ENCODE peak calls at places on chromosomes 7 and 10, in ten cellular contexts. One of them, this sample, is unnamed.

GRCh38 chr7:69104023-69104422 is 494.3 kb upstream of the AUTS2 start:
- DNase-seq in endothelial cell: no peak
- DNase-seq in epithelial cell of proximal tubule: no peak
- DNase-seq in mammary epithelial cell: no peak
- DNase-seq in AG04450: no peak
- DNase-seq in SK-N-SH: no peak
- DNase-seq in progenitor cell of endocrine pancreas: no peak
- DNase-seq in fibroblast of villous mesenchyme: no peak
- DNase-seq in fibroblast of mammary gland: no peak
- DNase-seq in tibial nerve: no peak
- DNase-seq in this sample: no peak

GRCh38 chr10:48603421-48604038 is 1.3 kb downstream of the ARHGAP22 start:
- DNase-seq in AG04450: no peak
- DNase-seq in tibial nerve: no peak
- DNase-seq in mammary epithelial cell: no peak
- DNase-seq in progenitor cell of endocrine pancreas: no peak
- DNase-seq in SK-N-SH: no peak
- DNase-seq in fibroblast of villous mesenchyme: no peak
- DNase-seq in fibroblast of mammary gland: peak
- DNase-seq in epithelial cell of proximal tubule: no peak
- DNase-seq in endothelial cell: no peak
- DNase-seq in this sample: no peak

GRCh38 chr7:5284304-5285281 is 1.9 kb downstream of the SLC29A4 start:
- DNase-seq in AG04450: no peak
- DNase-seq in fibroblast of villous mesenchyme: peak
- DNase-seq in progenitor cell of endocrine pancreas: peak
- DNase-seq in fibroblast of mammary gland: peak
- DNase-seq in SK-N-SH: peak
- DNase-seq in endothelial cell: peak
- DNase-seq in tibial nerve: no peak
- DNase-seq in epithelial cell of proximal tubule: no peak
- DNase-seq in mammary epithelial cell: no peak
- DNase-seq in this sample: no peak

GRCh38 chr10:128172756-128173155 is 46.5 kb upstream of the MKI67 start:
- DNase-seq in fibroblast of villous mesenchyme: no peak
- DNase-seq in SK-N-SH: no peak
- DNase-seq in tibial nerve: no peak
- DNase-seq in mammary epithelial cell: no peak
- DNase-seq in endothelial cell: no peak
- DNase-seq in progenitor cell of endocrine pancreas: no peak
- DNase-seq in fibroblast of mammary gland: no peak
- DNase-seq in epithelial cell of proximal tubule: no peak
- DNase-seq in AG04450: no peak
- DNase-seq in this sample: no peak

GRCh38 chr10:34172936-34173533 is 642.1 kb downstream of the PARD3 start:
- DNase-seq in endothelial cell: no peak
- DNase-seq in progenitor cell of endocrine pancreas: no peak
- DNase-seq in mammary epithelial cell: peak
- DNase-seq in fibroblast of villous mesenchyme: peak
- DNase-seq in SK-N-SH: no peak
- DNase-seq in AG04450: no peak
- DNase-seq in fibroblast of mammary gland: peak
- DNase-seq in epithelial cell of proximal tubule: no peak
- DNase-seq in tibial nerve: no peak
- DNase-seq in this sample: no peak

GRCh38 chr10:14953452-14954000 is 370 bp downstream of the DCLRE1C start:
- DNase-seq in progenitor cell of endocrine pancreas: no peak
- DNase-seq in epithelial cell of proximal tubule: no peak
- DNase-seq in endothelial cell: peak
- DNase-seq in SK-N-SH: peak
- DNase-seq in fibroblast of villous mesenchyme: peak
- DNase-seq in tibial nerve: peak
- DNase-seq in AG04450: peak
- DNase-seq in mammary epithelial cell: peak
- DNase-seq in fibroblast of mammary gland: peak
- DNase-seq in this sample: no peak

GRCh38 chr7:8160250-8160649 is 101.7 kb downstream of the ICA1 start:
- DNase-seq in fibroblast of mammary gland: no peak
- DNase-seq in progenitor cell of endocrine pancreas: no peak
- DNase-seq in endothelial cell: no peak
- DNase-seq in mammary epithelial cell: no peak
- DNase-seq in AG04450: no peak
- DNase-seq in fibroblast of villous mesenchyme: no peak
- DNase-seq in epithelial cell of proximal tubule: no peak
- DNase-seq in SK-N-SH: no peak
- DNase-seq in tibial nerve: no peak
- DNase-seq in this sample: no peak

GRCh38 chr10:119680668-119681070 is 29.5 kb downstream of the BAG3 start:
- DNase-seq in epithelial cell of proximal tubule: no peak
- DNase-seq in fibroblast of mammary gland: peak
- DNase-seq in SK-N-SH: no peak
- DNase-seq in mammary epithelial cell: peak
- DNase-seq in fibroblast of villous mesenchyme: no peak
- DNase-seq in tibial nerve: no peak
- DNase-seq in progenitor cell of endocrine pancreas: no peak
- DNase-seq in AG04450: no peak
- DNase-seq in endothelial cell: no peak
- DNase-seq in this sample: no peak

DNA sequence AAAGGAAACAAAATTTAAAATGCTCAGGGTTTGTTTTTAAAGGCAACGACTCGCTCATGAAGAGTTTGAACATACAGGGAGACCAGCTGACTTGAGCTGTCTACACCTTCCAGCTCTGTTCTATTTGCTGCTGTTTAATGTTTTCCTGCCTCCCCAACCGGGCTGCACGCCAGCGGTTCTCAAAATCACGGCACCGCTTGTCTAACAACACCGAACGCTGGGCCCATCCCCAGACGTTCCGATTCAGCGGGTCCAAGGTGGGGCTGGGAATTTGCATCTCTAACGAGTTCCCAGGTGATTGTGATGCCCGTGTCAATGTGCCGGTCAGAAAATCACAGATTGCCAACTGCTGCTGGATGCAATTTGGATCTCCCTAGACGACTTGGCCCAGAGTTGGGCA is 28.3 kb downstream of the CELF2 start:
- DNase-seq in mammary epithelial cell: no peak
- DNase-seq in AG04450: no peak
- DNase-seq in SK-N-SH: no peak
- DNase-seq in progenitor cell of endocrine pancreas: no peak
- DNase-seq in endothelial cell: no peak
- DNase-seq in fibroblast of villous mesenchyme: no peak
- DNase-seq in tibial nerve: peak
- DNase-seq in fibroblast of mammary gland: peak
- DNase-seq in epithelial cell of proximal tubule: no peak
- DNase-seq in this sample: no peak
- TF ChIP-seq CTCF in mammary epithelial cell: no peak
- TF ChIP-seq CTCF in AG04450: no peak
- TF ChIP-seq CTCF in SK-N-SH: no peak
- TF ChIP-seq CTCF in progenitor cell of endocrine pancreas: no peak
- TF ChIP-seq CTCF in endothelial cell: no peak
- TF ChIP-seq CTCF in fibroblast of villous mesenchyme: no peak
- TF ChIP-seq CTCF in tibial nerve: no peak
- TF ChIP-seq CTCF in fibroblast of mammary gland: no peak
- TF ChIP-seq CTCF in epithelial cell of proximal tubule: no peak
- TF ChIP-seq CTCF in this sample: no peak

DNA sequence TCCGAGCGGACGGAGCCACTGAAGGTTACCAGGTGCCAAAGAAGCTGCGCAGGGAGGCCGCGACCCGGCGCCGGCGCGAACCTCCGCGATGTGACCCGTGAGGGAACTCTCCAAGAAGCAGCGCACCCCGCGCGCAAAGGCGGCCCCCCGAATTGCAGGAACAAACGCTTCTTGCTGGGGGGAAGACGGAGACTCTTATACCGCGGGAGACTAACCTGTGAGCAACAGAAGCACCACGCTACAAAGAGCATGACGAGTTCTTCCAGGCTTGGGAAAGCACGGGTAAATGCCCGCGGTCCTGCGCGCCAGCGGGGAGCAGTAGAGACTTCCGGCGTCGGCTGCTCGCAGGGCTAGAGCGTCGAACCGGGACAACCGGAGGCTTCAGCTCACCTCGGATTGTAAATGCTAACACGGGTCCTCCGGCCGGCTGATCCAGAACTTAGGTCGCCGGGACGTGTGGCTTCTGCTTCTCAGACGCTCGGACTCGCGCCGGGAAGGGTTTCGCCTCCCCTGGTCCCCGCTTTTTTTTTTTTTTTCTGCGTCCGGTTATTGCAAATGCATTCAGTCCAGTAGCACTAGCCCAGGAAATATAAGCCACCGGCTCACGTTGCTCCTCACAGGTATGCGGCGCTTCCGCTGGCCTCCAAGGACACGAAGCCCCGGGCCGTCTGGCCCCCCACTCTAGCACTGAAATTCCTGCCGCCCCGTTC is at the start of gene COA1:
- DNase-seq in AG04450: peak
- DNase-seq in SK-N-SH: peak
- DNase-seq in tibial nerve: peak
- DNase-seq in mammary epithelial cell: peak
- DNase-seq in progenitor cell of endocrine pancreas: peak
- DNase-seq in fibroblast of mammary gland: peak
- DNase-seq in epithelial cell of proximal tubule: peak
- DNase-seq in endothelial cell: peak
- DNase-seq in fibroblast of villous mesenchyme: peak
- DNase-seq in this sample: peak
- TF ChIP-seq CTCF in AG04450: peak
- TF ChIP-seq CTCF in SK-N-SH: peak
- TF ChIP-seq CTCF in tibial nerve: no peak
- TF ChIP-seq CTCF in mammary epithelial cell: no peak
- TF ChIP-seq CTCF in progenitor cell of endocrine pancreas: peak
- TF ChIP-seq CTCF in fibroblast of mammary gland: no peak
- TF ChIP-seq CTCF in epithelial cell of proximal tubule: no peak
- TF ChIP-seq CTCF in endothelial cell: no peak
- TF ChIP-seq CTCF in fibroblast of villous mesenchyme: peak
- TF ChIP-seq CTCF in this sample: no peak

DNA sequence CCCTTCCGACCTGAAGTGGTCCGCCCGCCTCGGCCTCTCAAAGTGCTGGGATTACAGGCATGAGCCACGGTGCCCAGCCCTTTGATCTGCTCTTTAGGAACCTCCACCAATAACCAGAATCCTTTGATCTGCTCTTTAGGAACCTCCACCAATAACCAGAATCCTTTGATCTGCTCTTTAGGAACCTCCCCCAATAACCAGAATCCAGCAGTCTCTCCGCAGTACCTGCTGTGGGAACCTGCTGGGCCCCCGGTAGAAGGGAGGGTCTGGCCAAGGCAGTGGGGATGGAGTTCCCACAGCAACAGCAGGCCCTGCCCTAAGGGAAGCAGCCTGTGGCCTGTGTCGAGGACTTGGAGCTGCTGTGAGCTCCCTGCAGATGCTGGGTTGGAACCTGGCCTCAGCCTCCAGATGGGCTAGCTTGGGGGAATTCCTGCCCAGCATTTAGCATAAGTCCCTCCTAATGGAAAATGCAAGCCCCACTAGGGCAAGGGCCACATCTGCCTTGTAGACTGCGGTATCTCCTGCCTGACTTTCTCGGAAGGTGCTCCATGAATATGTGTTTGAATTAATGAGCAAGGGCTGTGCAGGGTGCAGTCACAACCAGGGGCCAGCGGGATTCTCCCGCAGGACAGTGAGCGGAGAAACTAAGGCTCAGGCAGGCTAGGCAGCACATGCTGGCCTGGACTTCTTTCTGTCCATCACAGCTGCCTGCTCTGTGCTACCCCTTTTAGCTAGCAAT is 165.8 kb downstream of the UBE2H start:
- DNase-seq in fibroblast of mammary gland: no peak
- DNase-seq in epithelial cell of proximal tubule: no peak
- DNase-seq in mammary epithelial cell: no peak
- DNase-seq in fibroblast of villous mesenchyme: no peak
- DNase-seq in SK-N-SH: no peak
- DNase-seq in progenitor cell of endocrine pancreas: no peak
- DNase-seq in endothelial cell: no peak
- DNase-seq in tibial nerve: no peak
- DNase-seq in AG04450: no peak
- DNase-seq in this sample: no peak
- TF ChIP-seq CTCF in fibroblast of mammary gland: no peak
- TF ChIP-seq CTCF in epithelial cell of proximal tubule: no peak
- TF ChIP-seq CTCF in mammary epithelial cell: no peak
- TF ChIP-seq CTCF in fibroblast of villous mesenchyme: no peak
- TF ChIP-seq CTCF in SK-N-SH: no peak
- TF ChIP-seq CTCF in progenitor cell of endocrine pancreas: no peak
- TF ChIP-seq CTCF in endothelial cell: no peak
- TF ChIP-seq CTCF in tibial nerve: no peak
- TF ChIP-seq CTCF in AG04450: no peak
- TF ChIP-seq CTCF in this sample: no peak

GRCh38 chr7:103075337-103075918 is 488 bp downstream of the ARMC10 start:
- DNase-seq in fibroblast of mammary gland: peak
- DNase-seq in tibial nerve: peak
- DNase-seq in endothelial cell: peak
- DNase-seq in AG04450: peak
- DNase-seq in fibroblast of villous mesenchyme: peak
- DNase-seq in epithelial cell of proximal tubule: no peak
- DNase-seq in progenitor cell of endocrine pancreas: peak
- DNase-seq in SK-N-SH: peak
- DNase-seq in mammary epithelial cell: peak
- DNase-seq in this sample: peak

GRCh38 chr7:103076767-103077166 is 1.8 kb downstream of the ARMC10 start:
- DNase-seq in epithelial cell of proximal tubule: no peak
- DNase-seq in mammary epithelial cell: no peak
- DNase-seq in tibial nerve: no peak
- DNase-seq in AG04450: no peak
- DNase-seq in endothelial cell: no peak
- DNase-seq in fibroblast of villous mesenchyme: peak
- DNase-seq in fibroblast of mammary gland: no peak
- DNase-seq in SK-N-SH: no peak
- DNase-seq in progenitor cell of endocrine pancreas: no peak
- DNase-seq in this sample: no peak

GRCh38 chr7:103071000-103071399 is 3.6 kb downstream of the FBXL13 start:
- DNase-seq in tibial nerve: no peak
- DNase-seq in fibroblast of mammary gland: no peak
- DNase-seq in mammary epithelial cell: no peak
- DNase-seq in epithelial cell of proximal tubule: no peak
- DNase-seq in SK-N-SH: no peak
- DNase-seq in endothelial cell: no peak
- DNase-seq in AG04450: no peak
- DNase-seq in progenitor cell of endocrine pancreas: no peak
- DNase-seq in fibroblast of villous mesenchyme: no peak
- DNase-seq in this sample: no peak

GRCh38 chr7:103074519-103075336 is at the start of the genes ARMC10 and FBXL13:
- DNase-seq in fibroblast of villous mesenchyme: peak
- DNase-seq in AG04450: peak
- DNase-seq in progenitor cell of endocrine pancreas: peak
- DNase-seq in mammary epithelial cell: peak
- DNase-seq in endothelial cell: peak
- DNase-seq in fibroblast of mammary gland: peak
- DNase-seq in tibial nerve: peak
- DNase-seq in SK-N-SH: peak
- DNase-seq in epithelial cell of proximal tubule: peak
- DNase-seq in this sample: peak

DNA sequence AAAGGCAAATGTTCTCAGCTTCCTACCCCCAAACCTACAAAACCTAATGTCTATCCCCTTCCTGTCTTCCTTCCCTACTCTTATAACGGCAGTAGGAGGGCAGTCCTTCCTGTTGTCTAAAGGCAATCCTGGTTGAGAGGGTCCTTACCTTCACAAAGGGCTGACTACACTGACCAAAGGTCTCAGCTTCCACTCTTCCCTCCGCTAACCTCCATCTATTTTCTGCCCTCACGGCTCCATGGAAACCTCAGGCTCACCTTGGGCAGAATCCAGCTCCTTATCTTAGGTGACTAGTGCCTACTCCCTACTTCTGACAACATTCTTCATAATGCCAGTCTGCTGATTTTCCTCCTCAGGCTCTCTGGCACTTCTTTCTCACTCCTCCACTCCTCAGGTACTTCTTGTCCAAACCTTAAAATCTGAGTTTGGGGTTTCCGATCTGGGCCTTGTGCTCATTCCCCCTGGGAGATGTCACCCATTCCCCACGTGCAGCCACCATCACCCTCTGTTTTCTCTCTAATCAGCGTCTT is 542 bp downstream of the FBXL13 start:
- DNase-seq in progenitor cell of endocrine pancreas: no peak
- DNase-seq in endothelial cell: peak
- DNase-seq in epithelial cell of proximal tubule: no peak
- DNase-seq in tibial nerve: peak
- DNase-seq in mammary epithelial cell: no peak
- DNase-seq in fibroblast of mammary gland: no peak
- DNase-seq in AG04450: no peak
- DNase-seq in SK-N-SH: no peak
- DNase-seq in fibroblast of villous mesenchyme: no peak
- DNase-seq in this sample: no peak
- TF ChIP-seq CTCF in progenitor cell of endocrine pancreas: no peak
- TF ChIP-seq CTCF in endothelial cell: no peak
- TF ChIP-seq CTCF in epithelial cell of proximal tubule: no peak
- TF ChIP-seq CTCF in tibial nerve: no peak
- TF ChIP-seq CTCF in mammary epithelial cell: no peak
- TF ChIP-seq CTCF in fibroblast of mammary gland: no peak
- TF ChIP-seq CTCF in AG04450: no peak
- TF ChIP-seq CTCF in SK-N-SH: no peak
- TF ChIP-seq CTCF in fibroblast of villous mesenchyme: no peak
- TF ChIP-seq CTCF in this sample: no peak